ENCODE peak calls at places on chromosomes 5 and 9, in seven cellular contexts. L is naive thymus-derived CD8-positive, alpha-beta T cell; R is A549; F is bronchial epithelial cell; V is stimulated activated CD4-positive, alpha-beta T cell treated with anti-CD3 and anti-CD28 coated beads, Interleukin-2, amount 100 ng/mL, for 48 hours; K is activated CD4-positive, alpha-beta T cell treated with anti-CD3 and anti-CD28 coated beads, Interleukin-2, amount 50 U/mL, for 1 hour; U is astrocyte of the spinal cord. E is an unnamed sample.

GRCh38 chr5:79689541-79690466 is at the start of gene CMYA5:
- DNase-seq in V (no peak), R (no peak), L (no peak), U (no peak), K (no peak), F (peak; percentile 86), E (no peak)

GRCh38 chr5:64632251-64632650 is 58.1 kb upstream of the SHISAL2B start:
- DNase-seq in K (no peak), L (no peak), R (no peak), F (no peak), V (no peak), U (peak; percentile 7), E (no peak)

GRCh38 chr5:11075010-11075860 is 314.2 kb upstream of the DAP start:
- DNase-seq in F (no peak), R (no peak), U (no peak), K (no peak), V (no peak), L (no peak), E (no peak)

GRCh38 chr9:2180171-2180570 is 165.0 kb downstream of the SMARCA2 start:
- DNase-seq in K (no peak), F (no peak), L (no peak), U (no peak), V (no peak), R (no peak), E (no peak)

GRCh38 chr9:113958556-113958955 is 82.4 kb downstream of the ZNF618 start:
- DNase-seq in R (no peak), L (no peak), V (no peak), U (no peak), F (no peak), K (no peak), E (no peak)

GRCh38 chr9:124632077-124632621 is 125.0 kb upstream of the NR5A1 start:
- DNase-seq in K (no peak), U (peak; percentile 41), F (no peak), R (no peak), L (no peak), V (no peak), E (no peak)

GRCh38 chr9:33794560-33794959 is 801 bp upstream of the PRSS3 start:
- DNase-seq in R (no peak), L (no peak), V (no peak), K (no peak), U (no peak), F (peak; percentile 67), E (no peak)

GRCh38 chr9:119005162-119005561 is 364.1 kb downstream of the BRINP1 start:
- DNase-seq in V (no peak), L (no peak), K (no peak), F (no peak), R (no peak), U (no peak), E (no peak)

GRCh38 chr9:121557581-121558422 is 58.2 kb upstream of the GGTA1 start:
- DNase-seq in U (peak; percentile 95), F (peak; percentile 74), L (no peak), R (no peak), K (no peak), V (no peak), E (peak; percentile 97)

GRCh38 chr5:80804332-80804731 is 149.5 kb upstream of the DHFR start:
- DNase-seq in F (peak; percentile 16), K (no peak), V (no peak), U (peak; percentile 5), L (no peak), R (no peak), E (no peak)

GRCh38 chr9:131837836-131838235 is 98.0 kb upstream of the RAPGEF1 start:
- DNase-seq in V (no peak), K (no peak), U (no peak), L (no peak), F (no peak), R (no peak), E (no peak)

GRCh38 chr9:127194881-127195713 is 69.5 kb upstream of the GARNL3 start:
- DNase-seq in R (peak; percentile 73), K (no peak), V (no peak), F (peak; percentile 63), L (no peak), U (no peak), E (peak; percentile 95)

GRCh38 chr9:90124961-90125360 is 517.7 kb downstream of the DIRAS2 start:
- DNase-seq in K (no peak), L (no peak), F (no peak), R (no peak), V (no peak), U (no peak), E (no peak)

GRCh38 chr9:87285183-87285582 is 212.5 kb upstream of the DAPK1 start:
- DNase-seq in L (no peak), V (no peak), R (no peak), F (no peak), U (no peak), K (no peak), E (no peak)

GRCh38 chr5:54946306-54946705 is 39.1 kb downstream of the ESM1 start:
- DNase-seq in U (no peak), V (no peak), L (no peak), R (no peak), K (no peak), F (no peak), E (no peak)

GRCh38 chr9:77809552-77809951 is 161.4 kb upstream of the GNA14 start:
- DNase-seq in V (no peak), R (no peak), K (no peak), L (no peak), F (peak; percentile 50), U (no peak), E (no peak)

GRCh38 chr9:97830884-97831829 is 21.9 kb upstream of the FOXE1 start:
- DNase-seq in F (peak; percentile 46), K (no peak), L (no peak), U (no peak), V (no peak), R (no peak), E (no peak)

GRCh38 chr5:14675309-14675708 is 10.8 kb downstream of the OTULIN start:
- DNase-seq in R (no peak), F (peak; percentile 40), U (peak; percentile 48), K (no peak), V (no peak), L (no peak), E (no peak)

GRCh38 chr9:18405240-18405639 is 68.7 kb upstream of the ADAMTSL1 start:
- DNase-seq in F (peak; percentile 21), R (no peak), V (no peak), K (no peak), U (no peak), L (no peak), E (no peak)

GRCh38 chr5:173394701-173395100 is 66.5 kb upstream of the STC2 start:
- DNase-seq in K (no peak), R (no peak), F (no peak), L (no peak), V (no peak), U (no peak), E (no peak)

GRCh38 chr5:98755406-98755805 is 18.1 kb upstream of the RGMB start:
- DNase-seq in U (peak; percentile 73), K (no peak), R (no peak), F (peak; percentile 78), L (no peak), V (no peak), E (no peak)

GRCh38 chr5:41252036-41252435 is 38.7 kb upstream of the C6 start:
- DNase-seq in U (peak; percentile 61), F (no peak), V (no peak), L (no peak), K (no peak), R (no peak), E (no peak)

GRCh38 chr5:163506726-163507125 is 1.3 kb downstream of the MAT2B start:
- DNase-seq in R (no peak), U (peak; percentile 47), V (no peak), F (peak; percentile 73), K (no peak), L (no peak), E (no peak)

GRCh38 chr5:110549301-110549700 is 177.2 kb downstream of the TMEM232 start:
- DNase-seq in L (no peak), F (no peak), U (no peak), R (no peak), V (no peak), K (no peak), E (no peak)

GRCh38 chr9:134175808-134176598 is 11.6 kb upstream of the RNU6ATAC start:
- DNase-seq in R (no peak), V (no peak), U (no peak), K (no peak), F (no peak), L (no peak), E (no peak)

GRCh38 chr9:70421272-70422180 is 7.1 kb upstream of the KLF9 start:
- DNase-seq in V (no peak), R (no peak), L (peak; percentile 53), F (no peak), K (peak; percentile 29), U (peak; percentile 55), E (no peak)